ENCODE peak calls at places on chromosome 14, in four cellular contexts. W, S, Z and Y are unnamed samples.

GRCh38 chr14:101026341-101026740 is 122.8 kb upstream of the RTL1 start:
- DNase-seq in Z (no peak), S (no peak), W (no peak), Y (no peak)

GRCh38 chr14:32635103-32635719 is 303.5 kb upstream of the NPAS3 start:
- DNase-seq in S (peak), W (no peak), Z (peak), Y (no peak)

GRCh38 chr14:71143391-71144290 is 236.4 kb downstream of the PCNX1 start:
- DNase-seq in W (no peak), S (peak), Z (peak), Y (no peak)

GRCh38 chr14:101927859-101928258 is 36.5 kb upstream of the DYNC1H1 start:
- DNase-seq in S (peak), W (peak), Z (peak), Y (peak)

GRCh38 chr14:54600685-54601084 is 33.8 kb downstream of the SAMD4A start:
- DNase-seq in Z (peak), S (peak), W (no peak), Y (no peak)

GRCh38 chr14:64117671-64118402 is 176.3 kb downstream of the ESR2 start:
- DNase-seq in Z (peak), S (peak), W (peak), Y (peak)

GRCh38 chr14:51085007-51085406 is 9.9 kb downstream of the TRIM9 start:
- DNase-seq in S (no peak), Z (no peak), W (no peak), Y (no peak)

GRCh38 chr14:100400115-100400514 is 77.0 kb downstream of the SLC25A47 start:
- DNase-seq in S (no peak), Z (no peak), W (no peak), Y (no peak)

GRCh38 chr14:24052656-24053547 is 1.1 kb downstream of the CARMIL3 start:
- DNase-seq in Z (no peak), W (no peak), S (no peak), Y (no peak)

DNA sequence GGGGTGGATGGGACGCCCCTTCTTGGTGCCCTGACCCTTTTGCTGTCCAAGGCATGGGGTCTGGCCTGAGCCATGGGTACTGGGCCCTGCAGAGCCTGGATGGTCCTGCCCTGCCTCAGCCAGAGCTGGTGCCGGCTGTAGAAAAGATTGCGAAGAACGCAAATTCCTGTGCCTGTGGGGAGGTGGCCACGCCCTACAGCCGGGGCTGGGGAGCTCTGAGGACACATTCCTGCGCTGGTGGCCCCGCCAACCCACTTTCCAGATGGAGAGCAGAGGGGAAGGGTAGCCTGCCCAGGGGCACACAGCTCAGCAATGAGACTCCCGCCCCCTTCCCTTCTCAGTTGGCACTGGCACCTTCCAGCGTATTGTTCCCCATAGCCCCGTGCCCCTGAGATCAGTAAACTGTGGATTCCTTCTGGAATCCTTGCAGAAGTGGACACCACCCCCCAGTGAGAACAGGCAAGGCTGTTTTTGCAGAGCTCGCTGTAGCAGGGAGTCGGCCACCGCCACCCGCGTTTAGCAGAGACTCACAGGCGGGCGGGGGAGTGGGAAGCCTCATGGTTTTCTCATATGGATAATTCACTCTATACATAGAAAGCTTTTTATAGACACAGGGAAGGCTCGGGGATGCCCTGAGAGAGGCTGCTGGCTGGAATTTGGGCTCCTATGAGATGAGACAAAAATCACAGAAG is 8.6 kb downstream of the INF2 start:
- DNase-seq in W (no peak), S (peak), Z (no peak), Y (no peak)
- H3K4me3 ChIP-seq in W (peak), S (no peak), Z (no peak), Y (no peak)

GRCh38 chr14:20632448-20632830 is 9.1 kb downstream of the OR6S1 start:
- DNase-seq in S (no peak), W (no peak), Z (no peak), Y (no peak)
- H3K4me3 ChIP-seq in S (peak), W (peak), Z (peak), Y (no peak)

GRCh38 chr14:36646664-36647416 is 14.8 kb upstream of the PAX9 start:
- DNase-seq in S (no peak), W (no peak), Z (no peak), Y (no peak)

GRCh38 chr14:36649872-36650650 is 11.6 kb upstream of the PAX9 start:
- DNase-seq in Z (no peak), S (no peak), W (no peak), Y (no peak)

GRCh38 chr14:36647827-36648753 is 13.6 kb upstream of the PAX9 start:
- DNase-seq in Z (peak), W (no peak), S (peak), Y (no peak)

GRCh38 chr14:36652542-36653201 is 9.0 kb upstream of the PAX9 start:
- DNase-seq in Z (no peak), S (no peak), W (no peak), Y (no peak)

DNA sequence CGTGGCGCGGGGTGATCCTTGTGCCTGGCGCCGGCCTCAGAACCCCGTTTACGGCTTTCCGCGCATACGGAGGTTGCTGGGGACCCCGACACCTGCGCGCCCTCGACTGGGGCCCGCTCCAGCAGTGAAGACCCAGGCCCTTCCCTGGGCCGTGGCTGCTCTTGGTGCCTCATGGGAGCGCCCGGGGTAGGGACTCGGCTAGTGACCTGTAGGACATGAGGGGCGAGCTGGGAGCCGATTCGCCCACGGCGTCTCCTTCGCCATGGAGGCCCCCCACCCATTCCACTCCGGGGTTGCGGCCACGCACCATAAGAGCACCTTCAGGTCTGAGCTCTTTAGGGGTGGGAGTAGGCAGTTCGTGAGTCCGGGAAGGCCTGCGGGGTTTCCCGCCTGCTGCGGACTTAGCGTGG is 14.2 kb upstream of the PAX9 start:
- DNase-seq in W (no peak), Z (no peak), S (no peak), Y (no peak)
- H3K4me3 ChIP-seq in W (peak), Z (peak), S (peak), Y (peak)

DNA sequence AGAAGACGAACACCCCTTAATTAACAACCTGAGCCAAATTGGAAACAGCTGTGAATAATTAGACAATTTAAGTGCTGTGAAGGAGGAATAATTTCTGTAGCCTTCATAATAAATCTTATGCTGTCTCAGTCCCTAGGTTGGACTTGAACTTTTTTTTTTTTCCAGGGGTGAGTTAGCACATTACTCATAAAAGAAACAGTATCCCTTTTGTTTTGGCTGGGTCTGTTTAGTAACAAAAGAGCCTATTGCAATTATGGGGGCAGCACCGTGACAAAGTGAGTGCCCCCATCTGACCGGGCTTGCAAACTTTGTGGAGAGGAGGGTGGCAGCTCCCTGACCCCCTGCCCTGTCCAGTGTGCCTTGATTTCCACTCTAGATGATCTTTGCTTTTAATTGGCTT is 167.4 kb downstream of the DICER1 start:
- DNase-seq in S (no peak), Z (no peak), W (no peak), Y (no peak)
- H3K4me3 ChIP-seq in S (no peak), Z (no peak), W (no peak), Y (no peak)

DNA sequence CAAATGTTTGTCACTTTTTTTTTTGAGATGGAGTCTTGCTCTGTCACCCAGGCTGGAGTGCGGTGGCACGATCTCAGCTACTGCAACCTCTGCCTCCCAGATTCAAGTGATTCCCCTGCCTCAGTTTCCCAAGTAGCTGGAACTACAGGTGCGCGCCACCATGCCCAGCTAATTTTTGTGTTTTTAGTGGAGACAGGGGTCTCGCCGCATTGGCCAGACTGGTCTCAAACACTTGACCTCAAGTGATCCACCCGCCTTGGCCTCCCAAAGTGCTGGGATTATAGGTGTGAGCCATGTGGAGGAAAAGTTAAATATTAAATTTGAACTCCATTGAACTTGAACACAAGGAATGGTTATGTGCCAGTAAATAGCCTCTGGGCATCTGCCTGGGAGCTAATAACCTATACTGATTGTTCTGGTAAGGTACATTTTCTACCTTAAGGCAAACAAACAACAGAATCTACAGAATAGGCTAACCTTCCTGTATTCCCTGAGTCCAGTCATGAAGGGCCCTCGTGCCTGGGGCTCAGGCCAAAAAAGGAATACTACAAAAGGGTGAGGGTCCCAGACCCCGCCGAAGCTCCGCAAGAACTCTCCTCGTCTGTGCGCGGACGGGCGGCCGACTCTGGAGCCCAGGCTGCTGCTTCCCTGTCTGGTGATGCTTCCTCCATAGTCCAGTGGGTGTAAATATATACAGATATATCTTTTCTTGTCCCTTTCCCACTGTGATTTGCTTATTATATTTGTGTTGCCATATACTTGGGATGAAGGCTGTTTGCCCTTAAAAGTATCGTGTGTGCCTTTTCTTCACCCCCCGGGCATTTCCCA is 74.0 kb upstream of the EIF5 start:
- DNase-seq in W (no peak), S (no peak), Z (no peak), Y (peak)
- H3K4me3 ChIP-seq in W (peak), S (peak), Z (peak), Y (peak)

DNA sequence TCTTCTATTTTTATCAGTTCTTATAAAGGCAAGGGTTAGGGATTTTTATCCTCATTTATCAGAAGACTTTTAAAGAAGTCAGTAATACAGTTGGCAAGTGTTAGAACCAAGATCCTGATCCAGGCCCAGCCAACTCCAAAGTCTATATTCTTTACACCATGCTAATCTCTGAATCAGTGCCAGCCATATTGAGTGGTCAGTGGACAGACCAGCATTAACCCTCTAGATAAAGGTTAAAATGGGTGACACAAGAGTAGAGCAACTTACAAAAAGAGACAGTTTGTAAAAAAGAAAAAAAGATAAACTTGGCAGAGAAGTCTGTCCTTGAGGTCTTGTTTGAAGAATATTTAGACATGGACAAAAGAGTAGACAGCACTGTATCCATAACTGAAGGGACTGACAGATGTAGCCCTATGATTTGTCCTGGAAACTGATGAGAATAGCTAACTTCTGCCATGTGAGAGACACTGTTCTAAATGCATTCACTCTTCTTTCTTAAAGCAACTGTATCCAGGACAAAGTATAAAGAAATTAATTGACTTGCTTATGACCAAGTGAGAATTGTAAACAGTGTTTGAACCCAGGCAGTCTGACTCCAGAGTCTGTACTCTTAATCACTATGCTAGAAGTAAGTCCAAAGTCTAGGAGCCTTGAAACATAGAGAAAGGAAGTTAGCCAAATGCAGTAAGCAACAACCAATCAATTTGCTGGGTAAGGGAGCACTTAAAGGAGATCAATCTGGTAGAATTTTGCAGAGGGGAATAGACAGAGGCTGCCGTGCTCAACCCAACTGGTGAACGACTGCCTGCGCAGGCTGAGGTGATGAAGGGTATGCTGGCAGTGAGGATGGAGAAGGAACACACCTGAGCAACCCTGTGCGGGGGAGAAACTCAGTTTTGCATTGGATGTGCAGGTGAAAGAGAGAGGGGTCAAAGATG is 103.7 kb downstream of the TTC6 start:
- DNase-seq in Z (no peak), S (no peak), W (no peak), Y (no peak)
- H3K4me3 ChIP-seq in Z (no peak), S (no peak), W (no peak), Y (no peak)

GRCh38 chr14:99267871-99268775 is 3.9 kb downstream of the BCL11B start:
- DNase-seq in S (no peak), Z (no peak), W (no peak), Y (no peak)
- H3K4me3 ChIP-seq in S (no peak), Z (no peak), W (no peak), Y (no peak)

GRCh38 chr14:65689070-65689469 is 276.5 kb downstream of the FUT8 start:
- DNase-seq in S (no peak), W (no peak), Z (no peak), Y (no peak)

GRCh38 chr14:65686761-65687160 is 274.2 kb downstream of the FUT8 start:
- DNase-seq in S (no peak), W (no peak), Z (no peak), Y (no peak)
- H3K4me3 ChIP-seq in S (no peak), W (no peak), Z (no peak), Y (no peak)

DNA sequence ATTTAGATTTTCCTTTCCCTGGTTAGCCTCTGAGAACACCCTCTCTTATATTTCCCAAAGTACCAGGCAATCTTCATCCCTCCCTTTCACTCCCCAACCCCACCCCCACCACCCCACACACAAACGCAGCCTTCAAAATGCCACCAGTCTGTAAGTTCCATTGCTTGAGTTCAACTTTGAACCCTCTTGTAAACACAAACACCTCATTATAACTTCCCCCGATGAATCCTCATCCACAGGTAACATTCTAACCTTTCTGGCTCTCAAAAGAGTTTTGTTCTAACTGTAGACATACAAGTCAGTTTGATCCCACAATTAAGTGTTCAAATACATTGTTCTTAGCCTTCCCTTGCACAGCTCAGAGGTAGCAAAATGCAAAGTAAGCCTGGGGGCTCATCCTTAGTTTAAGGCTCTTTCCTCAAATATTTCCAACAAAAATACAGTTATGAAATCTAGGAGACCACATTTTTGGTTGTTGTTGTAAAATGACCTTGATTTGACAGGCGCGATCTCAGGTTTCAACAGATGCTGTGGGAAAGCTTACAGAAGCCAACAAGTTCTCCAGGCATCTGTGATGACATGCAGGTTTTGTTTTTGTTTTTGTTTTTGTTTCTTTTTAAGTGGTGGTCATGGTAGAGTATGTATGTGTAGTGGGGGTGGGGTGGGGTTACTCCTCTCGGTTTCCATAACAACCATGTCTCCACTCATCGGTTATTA is 199.6 kb upstream of the FOXN3 start:
- DNase-seq in S (peak), Z (no peak), W (no peak), Y (no peak)
- H3K4me3 ChIP-seq in S (no peak), Z (peak), W (peak), Y (no peak)

DNA sequence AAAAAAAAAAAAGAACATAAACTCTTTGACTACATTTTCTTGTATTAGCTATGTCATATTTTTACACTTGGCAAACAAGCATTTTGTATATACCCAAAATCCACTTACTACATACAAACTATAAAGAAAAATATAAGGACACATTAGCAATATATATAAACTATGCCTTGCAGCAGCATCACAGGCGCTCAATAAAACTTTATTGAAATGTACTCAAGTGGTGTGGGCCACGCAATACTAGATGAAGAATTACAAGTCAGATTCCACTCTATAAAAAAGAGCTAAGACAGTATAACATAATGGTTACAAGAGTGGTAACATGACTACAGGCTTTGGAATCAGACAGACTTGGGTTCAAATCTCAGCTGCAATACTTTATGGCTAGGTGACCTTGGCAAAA is 3.1 kb upstream of the AP4S1 start:
- DNase-seq in S (no peak), W (no peak), Z (no peak), Y (no peak)
- H3K4me3 ChIP-seq in S (no peak), W (no peak), Z (no peak), Y (no peak)